ENCODE peak calls at places on chromosomes 5 and 9, in four cellular contexts. M is dorsolateral prefrontal cortex, G is pancreas, K is neural progenitor cell. U is an unnamed sample.

GRCh38 chr5:131491749-131492148 is 143.3 kb downstream of the RAPGEF6 start:
- DNase-seq in K (no peak), M (no peak), G (no peak), U (no peak)

GRCh38 chr5:174972291-174972690 is 247.9 kb downstream of the MSX2 start:
- DNase-seq in K (no peak), M (no peak), G (peak), U (no peak)

GRCh38 chr9:133576591-133577462 is 32.4 kb downstream of the FAM163B start:
- DNase-seq in K (no peak), G (no peak), M (no peak), U (no peak)

GRCh38 chr9:109780453-109781033 is 545 bp downstream of the PALM2AKAP2 start:
- DNase-seq in K (peak), M (no peak), G (no peak), U (peak)

GRCh38 chr5:154444559-154445421 is 1.0 kb upstream of the SAP30L start:
- DNase-seq in K (peak), M (no peak), G (peak), U (no peak)

GRCh38 chr9:76338418-76338817 is 55.8 kb downstream of the RFK start:
- DNase-seq in K (no peak), G (no peak), M (no peak), U (no peak)

GRCh38 chr5:13325765-13326164 is 618.7 kb downstream of the DNAH5 start:
- DNase-seq in M (no peak), K (no peak), G (no peak), U (no peak)

GRCh38 chr9:115686069-115686468 is 467.5 kb upstream of the PAPPA start:
- DNase-seq in G (no peak), K (no peak), M (no peak), U (no peak)

GRCh38 chr5:19630875-19631274 is 357.1 kb downstream of the CDH18 start:
- DNase-seq in K (no peak), M (no peak), G (no peak), U (no peak)

GRCh38 chr9:121284733-121285451 is 16.9 kb downstream of the GSN start:
- DNase-seq in M (peak), G (no peak), K (no peak), U (no peak)

GRCh38 chr9:5509573-5509972 is 758 bp upstream of the PDCD1LG2 start:
- DNase-seq in G (no peak), M (no peak), K (no peak), U (no peak)

GRCh38 chr5:94614156-94614805 is 4.1 kb downstream of the KIAA0825 start:
- DNase-seq in G (no peak), K (no peak), M (no peak), U (no peak)

GRCh38 chr9:81410201-81410600 is 279.1 kb downstream of the TLE1 start:
- DNase-seq in M (no peak), G (no peak), K (no peak), U (no peak)

GRCh38 chr5:15131909-15132308 is 260.3 kb upstream of the ANKH start:
- DNase-seq in M (no peak), G (no peak), K (no peak), U (no peak)

GRCh38 chr5:40429258-40430111 is 250.2 kb upstream of the PTGER4 start:
- DNase-seq in K (no peak), G (no peak), M (no peak), U (no peak)

GRCh38 chr5:83343345-83343744 is 128.2 kb upstream of the VCAN start:
- DNase-seq in G (no peak), K (no peak), M (no peak), U (no peak)

DNA sequence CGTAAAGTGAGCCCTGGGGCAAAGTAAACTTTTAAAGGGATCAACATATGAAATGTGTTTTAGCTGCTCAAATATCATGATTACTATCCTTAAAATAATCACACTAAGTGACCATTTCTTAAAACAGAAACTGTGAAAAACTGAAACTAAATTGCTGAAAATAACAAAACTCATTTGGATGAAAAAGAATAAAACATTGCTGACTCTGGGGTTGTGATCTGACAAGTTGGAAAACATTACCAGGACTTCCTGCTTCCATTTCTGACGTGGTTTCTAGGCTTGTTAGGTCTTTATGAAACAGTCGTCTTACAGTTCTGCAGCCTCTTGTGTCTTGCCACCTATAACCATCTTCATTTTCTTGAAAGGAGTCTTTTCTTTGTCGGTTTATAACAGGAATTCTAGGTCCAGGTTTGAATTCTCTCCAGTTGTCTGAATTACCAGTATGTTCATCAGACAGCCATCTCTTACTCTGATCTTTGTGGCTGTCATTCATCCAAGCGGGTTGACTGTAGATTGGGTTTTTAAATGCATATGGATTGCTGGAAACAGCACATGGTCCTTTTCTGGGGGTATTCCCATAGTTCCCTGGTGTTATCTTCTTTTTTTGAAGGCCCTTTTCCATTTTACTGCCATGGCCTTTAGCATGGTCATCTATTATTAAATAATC is 1.6 kb downstream of the TUT7 start:
- DNase-seq in M (no peak), K (no peak), G (no peak), U (no peak)
- H3K4me3 ChIP-seq in M (peak), K (peak), G (peak), U (peak)

DNA sequence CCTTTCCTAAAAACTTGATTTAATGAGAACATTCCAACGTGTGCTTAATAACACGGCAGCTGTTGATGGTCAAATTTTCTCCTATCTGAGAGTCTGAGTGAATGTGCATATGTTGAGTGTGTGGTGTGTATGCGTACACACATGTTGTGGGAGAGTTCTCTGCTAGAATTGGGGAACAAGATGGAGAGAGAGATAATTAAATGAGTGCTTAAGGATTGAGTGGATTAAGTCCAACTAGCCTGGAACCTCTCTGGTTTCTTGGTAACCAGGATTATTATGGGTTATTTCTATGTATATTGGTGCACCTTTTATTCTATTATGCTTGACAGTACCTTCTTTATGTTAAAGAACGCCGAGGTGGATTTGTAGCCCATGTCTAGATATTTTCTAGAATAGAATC is 36.4 kb upstream of the TNFAIP8 start:
- DNase-seq in M (no peak), K (no peak), G (no peak), U (no peak)
- H3K27ac ChIP-seq in M (no peak), K (no peak), G (no peak), U (no peak)

DNA sequence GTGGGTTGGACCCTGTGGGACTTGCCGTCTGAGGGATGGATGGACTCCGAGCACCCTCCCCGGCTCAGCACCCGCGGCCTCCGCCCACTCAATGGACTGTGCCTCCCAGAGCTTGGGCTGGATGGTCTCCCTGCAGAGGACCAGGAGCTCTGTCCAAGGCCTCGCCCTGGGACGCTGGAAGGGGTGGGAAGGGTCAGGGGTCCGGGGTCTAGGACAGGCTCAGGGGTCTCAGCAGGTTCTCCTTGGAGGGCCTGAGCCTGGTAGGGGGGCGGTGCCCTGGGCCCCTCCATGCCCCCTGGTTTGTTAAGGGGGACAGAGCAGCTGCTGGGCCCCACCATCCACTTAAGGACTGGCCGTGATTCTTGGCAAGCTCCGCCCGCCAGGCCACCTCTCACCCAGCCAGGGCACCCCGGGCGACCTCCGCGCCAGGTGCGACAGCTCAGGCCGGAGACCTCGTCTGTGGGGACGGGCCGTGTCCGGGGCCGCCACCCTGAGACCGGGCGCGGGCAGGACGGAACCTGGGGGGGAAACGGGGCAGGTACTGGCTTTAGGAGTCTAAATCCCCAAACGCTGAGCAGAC is 29.2 kb downstream of the EXOC3 start:
- DNase-seq in G (peak), M (no peak), K (no peak), U (no peak)
- TF ChIP-seq CTCF in G (no peak), M (no peak), K (no peak), U (no peak)

DNA sequence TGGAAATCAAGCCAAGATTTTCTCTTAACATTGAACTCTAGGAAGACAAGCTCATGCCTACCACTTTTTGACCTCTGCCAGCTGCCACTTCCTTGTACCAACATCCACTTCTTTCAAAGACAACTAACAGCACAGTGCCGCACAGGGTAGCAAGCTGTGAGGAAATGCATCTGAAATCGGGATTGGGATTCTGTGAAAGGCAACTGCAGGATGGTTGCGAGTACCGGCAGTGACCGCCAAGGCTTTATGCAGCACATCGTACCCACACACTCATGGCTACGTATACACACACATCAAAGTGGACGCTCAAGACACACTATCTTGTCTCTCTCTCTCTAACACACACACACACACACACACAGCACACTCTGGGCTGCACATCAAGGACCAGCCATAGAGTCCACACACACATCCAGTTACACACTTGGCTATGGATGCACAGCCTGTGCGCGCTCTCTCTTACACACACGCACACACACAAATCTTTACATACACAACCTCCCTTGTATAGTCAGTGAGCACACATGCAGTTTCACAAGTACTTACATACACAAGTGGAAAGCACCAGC is 972 bp downstream of the HTR4 start:
- DNase-seq in G (no peak), M (peak), K (peak), U (no peak)
- H3K4me3 ChIP-seq in G (no peak), M (peak), K (peak), U (peak)

GRCh38 chr5:16934123-16934522 is 2.0 kb downstream of the MYO10 start:
- DNase-seq in M (no peak), G (peak), K (peak), U (peak)
- H3K27ac ChIP-seq in M (no peak), G (no peak), K (no peak), U (no peak)

GRCh38 chr9:33473216-33473615 is 508 bp downstream of the NOL6 start:
- DNase-seq in G (no peak), K (no peak), M (peak), U (peak)
- TF ChIP-seq CTCF in G (no peak), K (no peak), M (no peak), U (no peak)

GRCh38 chr5:64126202-64126601 is 39.4 kb upstream of the RNF180 start:
- DNase-seq in G (no peak), K (no peak), M (no peak), U (no peak)
- H3K4me3 ChIP-seq in G (no peak), K (no peak), M (no peak), U (no peak)

DNA sequence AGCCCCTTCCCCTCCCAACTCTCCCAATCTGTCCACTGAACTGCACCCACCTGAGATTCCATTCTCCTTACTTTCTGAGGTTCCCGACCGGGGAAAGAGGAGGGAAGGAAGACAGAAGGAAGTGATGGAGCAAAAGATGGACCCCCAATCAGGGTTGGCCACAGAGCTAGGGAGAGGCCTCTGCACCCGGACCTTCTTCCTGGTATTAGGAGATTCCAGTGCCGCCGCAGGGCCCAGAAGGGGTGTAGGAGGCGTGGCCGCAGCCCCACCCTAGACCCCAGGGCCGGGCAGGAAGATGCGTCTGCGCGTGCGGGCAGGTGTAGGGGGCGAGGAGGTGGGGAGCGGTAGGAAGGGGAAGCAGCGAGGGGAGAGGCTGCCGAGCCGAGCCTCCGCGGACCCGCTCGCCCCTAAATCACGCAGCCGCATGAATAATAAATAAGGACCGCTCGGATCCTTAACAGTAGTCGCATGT is 104.2 kb upstream of the MVB12B start:
- DNase-seq in K (no peak), M (no peak), G (no peak), U (no peak)
- H3K27ac ChIP-seq in K (no peak), M (no peak), G (no peak), U (no peak)